ENCODE peak calls at places on chromosomes 5 and 9, in six cellular contexts. One of them, this sample, is unnamed.

GRCh38 chr9:120358877-120359276 is 221.1 kb downstream of the CDK5RAP2 start:
- DNase-seq in RCC 7860: no peak
- DNase-seq in stimulated activated naive CD4-positive, alpha-beta T cell: no peak
- DNase-seq in CD8-positive, alpha-beta T cell: no peak
- DNase-seq in A549: no peak
- DNase-seq in C1 segment of cervical spinal cord: no peak
- DNase-seq in this sample: no peak

GRCh38 chr5:13034048-13034447 is 910.4 kb downstream of the DNAH5 start:
- DNase-seq in RCC 7860: no peak
- DNase-seq in stimulated activated naive CD4-positive, alpha-beta T cell: no peak
- DNase-seq in CD8-positive, alpha-beta T cell: no peak
- DNase-seq in A549: no peak
- DNase-seq in C1 segment of cervical spinal cord: no peak
- DNase-seq in this sample: no peak

GRCh38 chr5:72151169-72151568 is 43.9 kb downstream of the MAP1B start:
- DNase-seq in RCC 7860: no peak
- DNase-seq in stimulated activated naive CD4-positive, alpha-beta T cell: no peak
- DNase-seq in CD8-positive, alpha-beta T cell: no peak
- DNase-seq in A549: no peak
- DNase-seq in C1 segment of cervical spinal cord: no peak
- DNase-seq in this sample: no peak

GRCh38 chr5:175517824-175518450 is 39.6 kb downstream of the SFXN1 start:
- DNase-seq in RCC 7860: peak
- DNase-seq in stimulated activated naive CD4-positive, alpha-beta T cell: no peak
- DNase-seq in CD8-positive, alpha-beta T cell: peak
- DNase-seq in A549: no peak
- DNase-seq in C1 segment of cervical spinal cord: no peak
- DNase-seq in this sample: no peak

GRCh38 chr5:73126957-73127356 is 6.6 kb downstream of the TMEM171 start:
- DNase-seq in RCC 7860: no peak
- DNase-seq in stimulated activated naive CD4-positive, alpha-beta T cell: no peak
- DNase-seq in CD8-positive, alpha-beta T cell: no peak
- DNase-seq in A549: no peak
- DNase-seq in C1 segment of cervical spinal cord: no peak
- DNase-seq in this sample: no peak

GRCh38 chr5:1564182-1564748 is 40.5 kb upstream of the LPCAT1 start:
- DNase-seq in RCC 7860: peak
- DNase-seq in stimulated activated naive CD4-positive, alpha-beta T cell: no peak
- DNase-seq in CD8-positive, alpha-beta T cell: no peak
- DNase-seq in A549: no peak
- DNase-seq in C1 segment of cervical spinal cord: no peak
- DNase-seq in this sample: peak

GRCh38 chr5:150400327-150401075 is 12.2 kb downstream of the CD74 start:
- DNase-seq in RCC 7860: no peak
- DNase-seq in stimulated activated naive CD4-positive, alpha-beta T cell: no peak
- DNase-seq in CD8-positive, alpha-beta T cell: no peak
- DNase-seq in A549: no peak
- DNase-seq in C1 segment of cervical spinal cord: no peak
- DNase-seq in this sample: no peak

GRCh38 chr5:73122875-73123810 is 2.8 kb downstream of the TMEM171 start:
- DNase-seq in RCC 7860: no peak
- DNase-seq in stimulated activated naive CD4-positive, alpha-beta T cell: no peak
- DNase-seq in CD8-positive, alpha-beta T cell: no peak
- DNase-seq in A549: no peak
- DNase-seq in C1 segment of cervical spinal cord: no peak
- DNase-seq in this sample: no peak

GRCh38 chr5:140060816-140061215 is 17.7 kb upstream of the NRG2 start:
- DNase-seq in RCC 7860: no peak
- DNase-seq in stimulated activated naive CD4-positive, alpha-beta T cell: no peak
- DNase-seq in CD8-positive, alpha-beta T cell: no peak
- DNase-seq in A549: no peak
- DNase-seq in C1 segment of cervical spinal cord: no peak
- DNase-seq in this sample: no peak

GRCh38 chr9:108053555-108054061 is 564.0 kb upstream of the KLF4 start:
- DNase-seq in RCC 7860: no peak
- DNase-seq in stimulated activated naive CD4-positive, alpha-beta T cell: no peak
- DNase-seq in CD8-positive, alpha-beta T cell: no peak
- DNase-seq in A549: no peak
- DNase-seq in C1 segment of cervical spinal cord: no peak
- DNase-seq in this sample: no peak

GRCh38 chr5:39721394-39721793 is 296.6 kb upstream of the DAB2 start:
- DNase-seq in RCC 7860: no peak
- DNase-seq in stimulated activated naive CD4-positive, alpha-beta T cell: no peak
- DNase-seq in CD8-positive, alpha-beta T cell: no peak
- DNase-seq in A549: no peak
- DNase-seq in C1 segment of cervical spinal cord: no peak
- DNase-seq in this sample: no peak

GRCh38 chr5:16791036-16791705 is 144.9 kb downstream of the MYO10 start:
- DNase-seq in RCC 7860: peak
- DNase-seq in stimulated activated naive CD4-positive, alpha-beta T cell: no peak
- DNase-seq in CD8-positive, alpha-beta T cell: no peak
- DNase-seq in A549: peak
- DNase-seq in C1 segment of cervical spinal cord: no peak
- DNase-seq in this sample: peak

GRCh38 chr9:120965344-120966004 is 38.9 kb upstream of the TRAF1 start:
- DNase-seq in RCC 7860: no peak
- DNase-seq in stimulated activated naive CD4-positive, alpha-beta T cell: no peak
- DNase-seq in CD8-positive, alpha-beta T cell: no peak
- DNase-seq in A549: no peak
- DNase-seq in C1 segment of cervical spinal cord: peak
- DNase-seq in this sample: no peak

GRCh38 chr9:90921104-90921503 is 119.5 kb downstream of the SYK start:
- DNase-seq in RCC 7860: no peak
- DNase-seq in stimulated activated naive CD4-positive, alpha-beta T cell: no peak
- DNase-seq in CD8-positive, alpha-beta T cell: no peak
- DNase-seq in A549: no peak
- DNase-seq in C1 segment of cervical spinal cord: peak
- DNase-seq in this sample: no peak

GRCh38 chr9:35734096-35734495 is 1.6 kb downstream of the CREB3 start:
- DNase-seq in RCC 7860: no peak
- DNase-seq in stimulated activated naive CD4-positive, alpha-beta T cell: no peak
- DNase-seq in CD8-positive, alpha-beta T cell: no peak
- DNase-seq in A549: no peak
- DNase-seq in C1 segment of cervical spinal cord: no peak
- DNase-seq in this sample: no peak

GRCh38 chr9:126474786-126475485 is 138.8 kb upstream of the LMX1B start:
- DNase-seq in RCC 7860: no peak
- DNase-seq in stimulated activated naive CD4-positive, alpha-beta T cell: no peak
- DNase-seq in CD8-positive, alpha-beta T cell: no peak
- DNase-seq in A549: peak
- DNase-seq in C1 segment of cervical spinal cord: no peak
- DNase-seq in this sample: no peak

GRCh38 chr5:148653271-148653839 is 972 bp downstream of the HTR4 start:
- DNase-seq in RCC 7860: no peak
- DNase-seq in stimulated activated naive CD4-positive, alpha-beta T cell: no peak
- DNase-seq in CD8-positive, alpha-beta T cell: no peak
- DNase-seq in A549: no peak
- DNase-seq in C1 segment of cervical spinal cord: no peak
- DNase-seq in this sample: no peak

GRCh38 chr9:97773091-97773490 is 76.0 kb upstream of the XPA start:
- DNase-seq in RCC 7860: no peak
- DNase-seq in stimulated activated naive CD4-positive, alpha-beta T cell: no peak
- DNase-seq in CD8-positive, alpha-beta T cell: no peak
- DNase-seq in A549: no peak
- DNase-seq in C1 segment of cervical spinal cord: no peak
- DNase-seq in this sample: no peak

GRCh38 chr9:84218322-84218721 is 122.2 kb downstream of the SLC28A3 start:
- DNase-seq in RCC 7860: no peak
- DNase-seq in stimulated activated naive CD4-positive, alpha-beta T cell: no peak
- DNase-seq in CD8-positive, alpha-beta T cell: no peak
- DNase-seq in A549: no peak
- DNase-seq in C1 segment of cervical spinal cord: no peak
- DNase-seq in this sample: no peak

GRCh38 chr9:83027153-83027867 is 35.6 kb downstream of the RASEF start:
- DNase-seq in RCC 7860: peak
- DNase-seq in stimulated activated naive CD4-positive, alpha-beta T cell: no peak
- DNase-seq in CD8-positive, alpha-beta T cell: no peak
- DNase-seq in A549: peak
- DNase-seq in C1 segment of cervical spinal cord: no peak
- DNase-seq in this sample: peak

GRCh38 chr9:105672711-105673234 is 10.5 kb downstream of the TAL2 start:
- DNase-seq in RCC 7860: no peak
- DNase-seq in stimulated activated naive CD4-positive, alpha-beta T cell: no peak
- DNase-seq in CD8-positive, alpha-beta T cell: no peak
- DNase-seq in A549: no peak
- DNase-seq in C1 segment of cervical spinal cord: no peak
- DNase-seq in this sample: no peak

GRCh38 chr5:118611332-118611945 is 376.9 kb downstream of the DTWD2 start:
- DNase-seq in RCC 7860: peak
- DNase-seq in stimulated activated naive CD4-positive, alpha-beta T cell: no peak
- DNase-seq in CD8-positive, alpha-beta T cell: no peak
- DNase-seq in A549: peak
- DNase-seq in C1 segment of cervical spinal cord: no peak
- DNase-seq in this sample: no peak

GRCh38 chr9:83166369-83166768 is 103.4 kb upstream of the RASEF start:
- DNase-seq in RCC 7860: no peak
- DNase-seq in stimulated activated naive CD4-positive, alpha-beta T cell: no peak
- DNase-seq in CD8-positive, alpha-beta T cell: no peak
- DNase-seq in A549: no peak
- DNase-seq in C1 segment of cervical spinal cord: no peak
- DNase-seq in this sample: no peak

GRCh38 chr5:171842777-171843053 is 57.1 kb downstream of the SMIM23 start:
- DNase-seq in RCC 7860: no peak
- DNase-seq in stimulated activated naive CD4-positive, alpha-beta T cell: no peak
- DNase-seq in CD8-positive, alpha-beta T cell: no peak
- DNase-seq in A549: no peak
- DNase-seq in C1 segment of cervical spinal cord: no peak
- DNase-seq in this sample: no peak

GRCh38 chr5:332843-333242 is 11.3 kb downstream of the AHRR start:
- DNase-seq in RCC 7860: no peak
- DNase-seq in stimulated activated naive CD4-positive, alpha-beta T cell: no peak
- DNase-seq in CD8-positive, alpha-beta T cell: no peak
- DNase-seq in A549: no peak
- DNase-seq in C1 segment of cervical spinal cord: no peak
- DNase-seq in this sample: no peak

GRCh38 chr9:2267171-2267740 is 252.1 kb downstream of the SMARCA2 start:
- DNase-seq in RCC 7860: no peak
- DNase-seq in stimulated activated naive CD4-positive, alpha-beta T cell: no peak
- DNase-seq in CD8-positive, alpha-beta T cell: no peak
- DNase-seq in A549: no peak
- DNase-seq in C1 segment of cervical spinal cord: no peak
- DNase-seq in this sample: no peak

GRCh38 chr5:103923616-103924168 is 361.1 kb upstream of the NUDT12 start:
- DNase-seq in RCC 7860: no peak
- DNase-seq in stimulated activated naive CD4-positive, alpha-beta T cell: no peak
- DNase-seq in CD8-positive, alpha-beta T cell: no peak
- DNase-seq in A549: no peak
- DNase-seq in C1 segment of cervical spinal cord: no peak
- DNase-seq in this sample: no peak